ENCODE peak calls at places on chromosomes 3 and 15, in four cellular contexts. O, Z, H and N are unnamed samples.
A peak's percentile ranks its signal among the peaks of the same experiment; 100 is the strongest.

GRCh38 chr3:177905895-177906511 is 630.2 kb upstream of the KCNMB2 start:
- DNase-seq in Z (no peak), H (peak; percentile 27), O (no peak), N (no peak)

GRCh38 chr3:135100349-135100741 is 305.3 kb downstream of the EPHB1 start:
- DNase-seq in H (no peak), Z (no peak), O (no peak), N (no peak)

GRCh38 chr15:89954541-89954940 is 41.8 kb upstream of the ARPIN start:
- DNase-seq in H (no peak), O (no peak), Z (no peak), N (no peak)

GRCh38 chr15:36331531-36332275 is 247.7 kb upstream of the CDIN1 start:
- DNase-seq in Z (no peak), H (no peak), O (no peak), N (no peak)

GRCh38 chr3:99938270-99938955 is 120.8 kb downstream of the CMSS1 start:
- DNase-seq in O (no peak), H (no peak), Z (no peak), N (no peak)

GRCh38 chr15:86855962-86856361 is 776.3 kb downstream of the AGBL1 start:
- DNase-seq in O (no peak), H (no peak), Z (peak; percentile 14), N (no peak)

GRCh38 chr15:22226034-22226790 is 145.9 kb downstream of the OR4M2 start:
- DNase-seq in Z (no peak), O (no peak), H (no peak), N (no peak)

GRCh38 chr3:152056481-152056880 is 183.0 kb downstream of the SUCNR1 start:
- DNase-seq in Z (no peak), O (no peak), H (no peak), N (no peak)

GRCh38 chr3:136787226-136787793 is 31.6 kb upstream of the SLC35G2 start:
- DNase-seq in O (peak; percentile 47), H (no peak), Z (no peak), N (no peak)

GRCh38 chr3:66039590-66039887 is 821 bp upstream of the MAGI1 start:
- DNase-seq in Z (peak; percentile 47), H (peak; percentile 74), O (no peak), N (peak; percentile 23)

GRCh38 chr15:29900237-29901189 is 78.2 kb upstream of the TJP1 start:
- DNase-seq in O (no peak), Z (no peak), H (no peak), N (no peak)

GRCh38 chr3:60588806-60589205 is 662.4 kb downstream of the FHIT start:
- DNase-seq in H (no peak), Z (no peak), O (no peak), N (no peak)

GRCh38 chr3:40313975-40314860 is 4.7 kb downstream of the EIF1B start:
- DNase-seq in Z (no peak), H (no peak), O (no peak), N (no peak)

GRCh38 chr15:89837134-89837829 is 22.6 kb upstream of the ANPEP start:
- DNase-seq in O (no peak), H (no peak), Z (no peak), N (no peak)

GRCh38 chr15:25616471-25616870 is 177.6 kb upstream of the UBE3A start:
- DNase-seq in Z (no peak), H (no peak), O (no peak), N (no peak)

GRCh38 chr3:47860206-47860605 is 57.3 kb downstream of the DHX30 start:
- DNase-seq in H (no peak), O (no peak), Z (no peak), N (no peak)

GRCh38 chr15:29100486-29101000 is 169.1 kb downstream of the NSMCE3 start:
- DNase-seq in Z (no peak), H (no peak), O (no peak), N (no peak)

GRCh38 chr3:192207661-192208060 is 519.7 kb downstream of the FGF12 start:
- DNase-seq in H (no peak), O (no peak), Z (no peak), N (no peak)

GRCh38 chr15:74888716-74889115 is 1.1 kb upstream of the MPI start:
- DNase-seq in O (no peak), H (no peak), Z (no peak), N (no peak)

GRCh38 chr3:98901032-98901464 is 447 bp downstream of the DCBLD2 start:
- DNase-seq in Z (peak; percentile 51), H (peak; percentile 80), O (peak; percentile 48), N (peak; percentile 59)

GRCh38 chr15:62389887-62390792 is 225.1 kb upstream of the C2CD4B start:
- DNase-seq in Z (peak; percentile 82), O (peak; percentile 86), H (peak; percentile 89), N (peak; percentile 83)

GRCh38 chr3:112781611-112782010 is 65.1 kb downstream of the CD200R1L start:
- DNase-seq in H (no peak), Z (no peak), O (no peak), N (no peak)

GRCh38 chr15:41695750-41696436 is 35.7 kb downstream of the MGA start:
- DNase-seq in Z (peak; percentile 36), H (peak; percentile 45), O (peak; percentile 81), N (peak; percentile 15)

GRCh38 chr15:64430000-64430735 is 30.2 kb upstream of the ZNF609 start:
- DNase-seq in O (no peak), Z (no peak), H (peak; percentile 88), N (peak; percentile 52)

GRCh38 chr3:8732413-8732812 is 1.2 kb upstream of the CAV3 start:
- DNase-seq in H (peak; percentile 57), Z (no peak), O (no peak), N (no peak)

GRCh38 chr3:38031022-38031994 is 1.9 kb upstream of the PLCD1 start:
- DNase-seq in Z (no peak), O (no peak), H (no peak), N (no peak)

GRCh38 chr3:170471149-170471548 is 52.5 kb downstream of the CLDN11 start:
- DNase-seq in Z (no peak), H (no peak), O (no peak), N (no peak)
- H3K4me3 ChIP-seq in Z (no peak overlapping the region), H (no peak overlapping the region), O (no peak overlapping the region), N (no peak overlapping the region)

DNA sequence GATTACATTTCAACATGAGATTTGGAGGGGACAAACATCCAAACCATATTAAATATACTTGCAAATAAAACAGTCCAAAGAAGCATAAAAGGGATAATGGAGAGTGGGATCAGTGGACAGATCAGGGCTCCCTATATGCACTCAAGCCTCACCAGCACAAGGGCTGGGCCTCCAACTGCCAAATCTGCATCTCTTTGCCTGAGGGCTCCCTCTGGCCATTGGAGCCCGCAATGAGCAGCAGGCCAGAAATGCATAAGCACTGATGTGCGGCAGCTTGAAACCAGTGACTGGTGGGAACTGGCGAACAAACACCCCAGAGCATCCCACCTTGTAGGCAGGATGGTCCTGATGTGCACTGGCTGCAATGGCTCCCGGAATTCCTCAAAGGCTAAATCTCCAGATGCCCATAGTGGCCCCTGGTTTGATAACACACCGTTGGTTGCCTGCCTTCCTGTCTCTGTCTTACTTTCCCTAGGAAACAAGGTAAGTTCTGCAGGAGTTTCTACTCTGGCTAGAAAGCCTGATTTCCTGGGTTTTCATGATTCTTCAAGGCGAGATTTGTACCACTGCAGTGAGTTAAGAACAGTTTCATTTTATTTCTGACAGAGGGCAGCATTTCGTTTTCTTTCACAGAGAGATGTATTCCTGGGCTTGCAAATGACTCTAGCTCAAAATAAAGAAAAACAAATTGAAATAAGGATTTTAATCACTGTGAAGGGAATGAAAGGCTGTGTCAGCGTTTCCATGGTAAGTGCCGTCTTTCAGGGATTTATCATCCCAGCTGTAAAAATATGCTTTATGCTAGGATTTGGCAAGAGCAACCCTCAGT is 56.0 kb upstream of the POMGNT2 start:
- DNase-seq in H (peak; percentile 62), Z (peak; percentile 39), O (peak; percentile 29), N (no peak)
- TF ChIP-seq CTCF in H (peak; percentile 60), Z (peak; percentile 42), O (peak; percentile 67), N (peak; percentile 20)

GRCh38 chr15:39584266-39584659 is 3.4 kb downstream of the THBS1 start:
- DNase-seq in O (no peak), Z (no peak), H (no peak), N (no peak)
- H3K4me3 ChIP-seq in O (no peak overlapping the region), Z (no peak overlapping the region), H (no peak overlapping the region), N (no peak overlapping the region)

DNA sequence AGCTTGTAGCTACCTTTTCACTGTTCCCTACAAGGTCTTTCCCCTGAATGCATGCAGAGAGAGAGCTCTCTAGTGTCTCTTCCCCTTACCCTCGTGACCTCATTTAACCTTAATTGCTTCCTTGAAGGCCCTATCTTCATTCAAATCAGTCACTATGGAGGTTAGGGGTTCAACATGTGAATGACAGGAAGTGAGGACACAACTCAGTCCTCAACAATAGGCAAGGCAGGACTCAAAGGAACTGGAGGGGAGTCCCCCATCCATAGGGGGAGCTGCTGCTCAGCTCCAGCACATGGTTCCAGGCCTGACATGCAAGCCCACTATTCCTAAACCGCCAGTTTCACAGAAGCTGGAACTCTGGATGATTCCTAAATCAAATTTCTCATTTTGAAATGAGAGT is 33.8 kb upstream of the GYG1 start:
- DNase-seq in Z (peak; percentile 42), H (peak; percentile 81), O (peak; percentile 45), N (no peak)
- TF ChIP-seq CTCF in Z (peak; percentile 68), H (peak; percentile 79), O (peak; percentile 71), N (peak; percentile 42)

GRCh38 chr15:68427961-68428360 is 4.0 kb downstream of the ITGA11 start:
- DNase-seq in H (no peak), Z (no peak), O (no peak), N (no peak)

GRCh38 chr15:68425428-68426060 is 6.4 kb downstream of the ITGA11 start:
- DNase-seq in O (no peak), Z (no peak), H (no peak), N (no peak)

GRCh38 chr15:68428431-68428940 is 3.5 kb downstream of the ITGA11 start:
- DNase-seq in O (no peak), H (no peak), Z (no peak), N (no peak)

GRCh38 chr15:68426149-68426548 is 5.8 kb downstream of the ITGA11 start:
- DNase-seq in H (no peak), Z (no peak), O (no peak), N (no peak)

DNA sequence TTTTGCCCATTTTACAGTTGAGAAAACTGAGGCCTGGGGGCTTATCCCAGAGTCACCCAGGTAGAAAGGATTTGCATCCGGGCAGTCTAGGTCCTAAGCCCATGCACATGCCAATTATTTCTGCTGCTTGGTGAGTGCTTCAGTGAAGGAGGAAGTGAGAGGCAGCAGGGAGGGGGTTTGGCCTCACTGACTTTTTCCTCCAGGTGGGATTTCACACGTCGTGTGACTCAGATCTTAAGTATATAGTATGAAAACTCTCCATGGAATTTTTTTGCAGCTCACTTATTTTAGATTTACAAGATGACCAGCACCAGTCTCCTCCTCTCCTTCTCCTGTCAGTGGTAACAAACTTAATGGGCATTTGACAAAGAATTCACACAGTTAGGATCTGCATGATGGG is 4.6 kb downstream of the ITGA11 start:
- DNase-seq in Z (no peak), H (no peak), O (peak; percentile 8), N (no peak)
- H3K4me3 ChIP-seq in Z (no peak overlapping the region), H (no peak overlapping the region), O (no peak overlapping the region), N (no peak overlapping the region)

GRCh38 chr15:78317145-78317836 is 17.9 kb upstream of the SKIC8 start:
- DNase-seq in Z (peak; percentile 42), H (no peak), O (peak; percentile 10), N (no peak)
- TF ChIP-seq CTCF in Z (peak; percentile 44), H (no peak), O (peak; percentile 28), N (peak; percentile 42)